ENCODE peak calls at places on chromosomes 2 and 18, in seven cellular contexts. I is GM13977, T is GM10248, G is AG10803, X is mammary epithelial cell, U is glutamatergic neuron, K is astrocyte. A is an unnamed sample.

GRCh38 chr18:49898421-49898820 is 85.1 kb upstream of the ACAA2 start:
- DNase-seq in I (peak; percentile 43), T (peak; percentile 48), G (peak; percentile 54), X (peak; percentile 52), U (no peak), K (peak; percentile 57), A (no peak)

GRCh38 chr2:46913471-46914381 is 1.9 kb downstream of the MCFD2 start:
- DNase-seq in I (no peak), T (no peak), G (peak; percentile 64), X (peak; percentile 82), U (no peak), K (peak; percentile 58), A (no peak)

GRCh38 chr2:44918095-44918775 is 23.3 kb upstream of the SIX3 start:
- DNase-seq in I (no peak), T (no peak), G (no peak), X (peak; percentile 46), U (no peak), K (peak; percentile 61), A (no peak)

GRCh38 chr2:233084488-233084887 is 24.3 kb downstream of the INPP5D start:
- DNase-seq in I (no peak), T (no peak), G (no peak), X (no peak), U (no peak), K (no peak), A (no peak)

GRCh38 chr18:48809365-48809764 is 141.4 kb downstream of the SMAD7 start:
- DNase-seq in I (no peak), T (no peak), G (no peak), X (no peak), U (no peak), K (no peak), A (no peak)

GRCh38 chr2:168517801-168518200 is 61.7 kb downstream of the CERS6 start:
- DNase-seq in I (no peak), T (no peak), G (no peak), X (no peak), U (no peak), K (no peak), A (no peak)

GRCh38 chr2:60555066-60555793 is 1.8 kb upstream of the BCL11A start:
- DNase-seq in I (peak; percentile 66), T (peak; percentile 64), G (peak; percentile 65), X (peak; percentile 67), U (peak; percentile 70), K (peak; percentile 51), A (no peak)

GRCh38 chr18:8003878-8004675 is 437.0 kb downstream of the PTPRM start:
- DNase-seq in I (no peak), T (no peak), G (no peak), X (no peak), U (no peak), K (peak; percentile 67), A (no peak)

GRCh38 chr2:175742367-175742766 is 259.7 kb downstream of the LNPK start:
- DNase-seq in I (no peak), T (no peak), G (peak; percentile 68), X (peak; percentile 89), U (no peak), K (peak; percentile 88), A (no peak)

GRCh38 chr2:116133563-116133962 is 1680.9 kb upstream of the DDX18 start:
- DNase-seq in I (no peak), T (no peak), G (no peak), X (no peak), U (no peak), K (no peak), A (no peak)

GRCh38 chr2:230913406-230913805 is 11.6 kb downstream of the GPR55 start:
- DNase-seq in I (no peak), T (no peak), G (peak; percentile 4), X (no peak), U (no peak), K (no peak), A (no peak)

GRCh38 chr2:239543696-239544095 is 142.9 kb upstream of the HDAC4 start:
- DNase-seq in I (no peak), T (no peak), G (no peak), X (no peak), U (no peak), K (no peak), A (no peak)

GRCh38 chr18:52907942-52908341 is 567.9 kb downstream of the DCC start:
- DNase-seq in I (no peak), T (no peak), G (no peak), X (no peak), U (no peak), K (no peak), A (no peak)

GRCh38 chr2:121513597-121514333 is 16.9 kb upstream of the RNU4ATAC start:
- DNase-seq in I (no peak), T (no peak), G (no peak), X (no peak), U (no peak), K (no peak), A (no peak)

GRCh38 chr2:6384341-6384740 is 481.4 kb downstream of the CMPK2 start:
- DNase-seq in I (no peak), T (no peak), G (no peak), X (no peak), U (no peak), K (no peak), A (no peak)

GRCh38 chr2:210177769-210178168 is 6.6 kb upstream of the KANSL1L start:
- DNase-seq in I (no peak), T (no peak), G (no peak), X (no peak), U (no peak), K (no peak), A (no peak)

GRCh38 chr18:58721586-58722160 is 50.4 kb downstream of the MALT1 start:
- DNase-seq in I (no peak), T (no peak), G (peak; percentile 57), X (no peak), U (no peak), K (peak; percentile 17), A (no peak)

GRCh38 chr18:5872886-5873285 is 22.4 kb downstream of the TMEM200C start:
- DNase-seq in I (no peak), T (no peak), G (no peak), X (no peak), U (no peak), K (no peak), A (no peak)

GRCh38 chr2:193584522-193584938 is 1389.8 kb upstream of the TMEFF2 start:
- DNase-seq in I (peak; percentile 35), T (peak; percentile 31), G (no peak), X (peak; percentile 20), U (no peak), K (peak; percentile 10), A (no peak)

GRCh38 chr2:193580176-193580950 is 1385.6 kb upstream of the TMEFF2 start:
- DNase-seq in I (no peak), T (no peak), G (no peak), X (peak; percentile 3), U (no peak), K (no peak), A (no peak)

GRCh38 chr2:193581807-193582206 is 1387.1 kb upstream of the TMEFF2 start:
- DNase-seq in I (no peak), T (no peak), G (no peak), X (no peak), U (no peak), K (no peak), A (no peak)

GRCh38 chr2:193584001-193584400 is 1389.3 kb upstream of the TMEFF2 start:
- DNase-seq in I (no peak), T (no peak), G (no peak), X (peak; percentile 20), U (peak; percentile 57), K (no peak), A (no peak)
- TF ChIP-seq CTCF in I (no peak), T (no peak), G (no peak), X (peak; percentile 20), U (no peak), K (peak; percentile 39), A (no peak)

DNA sequence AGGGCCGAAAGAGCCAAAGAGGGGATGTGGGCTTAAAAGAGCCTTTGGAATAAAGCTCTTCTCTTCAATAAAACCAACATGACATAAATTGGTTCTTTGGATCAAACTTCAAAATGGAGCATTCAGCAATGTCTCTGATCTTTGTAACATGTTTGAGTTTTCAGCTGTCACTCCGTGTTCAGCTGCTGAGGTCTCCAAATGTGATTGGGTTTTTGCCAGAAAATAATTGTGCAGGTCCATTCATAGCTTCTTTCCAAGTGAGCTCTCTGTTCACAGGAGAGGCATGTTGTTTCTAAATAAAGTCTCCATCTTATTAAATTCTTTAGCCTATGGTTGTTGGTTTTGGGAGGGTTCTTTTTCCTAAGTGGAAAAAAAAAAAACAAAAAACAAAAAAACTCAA is 127.7 kb upstream of the CCDC68 start:
- DNase-seq in I (no peak), T (no peak), G (no peak), X (no peak), U (no peak), K (no peak), A (no peak)
- TF ChIP-seq CTCF in I (no peak), T (no peak), G (no peak), X (no peak), U (no peak), K (no peak), A (no peak)

GRCh38 chr2:219177594-219178376 is at the start of gene RETREG2:
- DNase-seq in I (peak; percentile 99), T (peak; percentile 98), G (peak; percentile 92), X (peak; percentile 87), U (peak; percentile 85), K (peak; percentile 69), A (peak; percentile 99)
- TF ChIP-seq CTCF in I (peak; percentile 64), T (peak; percentile 71), G (peak; percentile 23), X (peak; percentile 22), U (peak; percentile 41), K (no peak), A (peak; percentile 64)

GRCh38 chr2:226797989-226798421 is 1.6 kb downstream of the IRS1 start:
- DNase-seq in I (no peak), T (no peak), G (peak; percentile 43), X (no peak), U (peak; percentile 49), K (no peak), A (no peak)

GRCh38 chr2:226799976-226800940 is 638 bp upstream of the IRS1 start:
- DNase-seq in I (peak; percentile 36), T (no peak), G (peak; percentile 14), X (no peak), U (peak; percentile 18), K (no peak), A (no peak)

GRCh38 chr2:226798422-226799210 is 1.0 kb downstream of the IRS1 start:
- DNase-seq in I (peak; percentile 85), T (peak; percentile 70), G (peak; percentile 50), X (peak; percentile 55), U (peak; percentile 65), K (peak; percentile 59), A (no peak)

GRCh38 chr2:226800941-226801784 is 1.5 kb upstream of the IRS1 start:
- DNase-seq in I (peak; percentile 92), T (peak; percentile 89), G (peak; percentile 78), X (no peak), U (peak; percentile 95), K (peak; percentile 67), A (no peak)

DNA sequence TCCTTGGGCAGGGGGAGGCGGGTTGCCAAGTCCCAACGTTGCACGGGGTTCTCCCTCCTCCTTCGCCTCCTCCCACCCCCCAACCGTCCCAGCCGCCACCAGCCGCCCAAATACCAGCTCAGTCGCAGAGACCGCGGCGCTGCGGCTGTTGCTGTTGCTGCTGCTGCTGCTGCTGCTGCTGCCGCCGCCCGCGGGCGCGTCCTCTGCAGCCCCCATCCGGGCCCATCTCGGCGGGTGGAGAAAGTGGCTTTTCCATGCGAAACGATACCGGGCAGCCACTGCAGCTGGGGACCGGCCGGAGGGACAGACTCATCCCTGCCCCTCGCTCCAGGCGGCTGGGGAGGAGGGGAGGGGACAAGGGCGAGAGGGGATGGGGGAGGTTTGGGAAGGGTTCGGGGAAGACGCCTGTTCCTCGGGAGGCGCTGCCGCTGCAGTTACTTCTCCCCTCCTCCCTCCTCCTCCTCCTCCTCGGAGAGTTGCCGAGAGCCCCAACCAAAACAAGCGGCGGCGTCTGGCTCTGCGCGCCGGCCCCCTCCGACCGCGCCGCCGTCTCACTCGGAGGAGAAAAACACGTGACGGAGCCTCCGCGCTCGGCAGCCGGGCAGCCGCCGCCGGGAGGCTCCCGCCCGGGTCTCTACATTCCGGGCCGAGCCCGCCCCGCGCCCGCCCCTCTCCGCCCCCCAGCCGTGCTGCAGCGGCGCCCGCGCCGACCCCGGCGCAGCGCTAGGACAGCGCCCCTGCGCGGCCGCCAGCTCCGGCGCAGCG is at the start of gene IRS1:
- DNase-seq in I (peak; percentile 84), T (peak; percentile 67), G (peak; percentile 81), X (peak; percentile 71), U (peak; percentile 83), K (peak; percentile 65), A (no peak)
- TF ChIP-seq CTCF in I (peak; percentile 77), T (peak; percentile 59), G (peak; percentile 1), X (peak; percentile 14), U (no peak), K (no peak), A (peak; percentile 69)